ENCODE peak calls at places on chromosomes 7 and 10, in ten cellular contexts. T, U, A, G, Q, Z, F, I, J and H are unnamed samples.

GRCh38 chr7:80183900-80184685 is 49.5 kb downstream of the GNAI1 start:
- DNase-seq in T (no peak), U (peak; percentile 13), A (no peak), G (no peak), Q (no peak), Z (no peak), F (no peak), I (no peak), J (no peak), H (no peak)

GRCh38 chr10:122640921-122641320 is 58.7 kb downstream of the C10orf120 start:
- DNase-seq in T (no peak), U (no peak), A (no peak), G (no peak), Q (no peak), Z (no peak), F (no peak), I (no peak), J (no peak), H (no peak)

GRCh38 chr7:47389923-47390630 is 191.8 kb downstream of the TNS3 start:
- DNase-seq in T (no peak), U (no peak), A (no peak), G (no peak), Q (no peak), Z (no peak), F (no peak), I (no peak), J (no peak), H (no peak)

GRCh38 chr7:148622887-148623585 is 32.5 kb downstream of the C7orf33 start:
- DNase-seq in T (no peak), U (no peak), A (no peak), G (no peak), Q (no peak), Z (peak; percentile 88), F (no peak), I (no peak), J (no peak), H (no peak)

GRCh38 chr7:85719981-85720963 is 533.4 kb upstream of the SEMA3D start:
- DNase-seq in T (no peak), U (peak; percentile 45), A (no peak), G (peak; percentile 77), Q (no peak), Z (peak; percentile 24), F (no peak), I (no peak), J (no peak), H (peak; percentile 77)

GRCh38 chr10:70759769-70760168 is 25.4 kb downstream of the TBATA start:
- DNase-seq in T (no peak), U (no peak), A (no peak), G (no peak), Q (no peak), Z (no peak), F (no peak), I (peak; percentile 6), J (no peak), H (peak; percentile 11)

GRCh38 chr10:110006358-110007170 is 1.2 kb upstream of the ADD3 start:
- DNase-seq in T (peak; percentile 68), U (peak; percentile 72), A (peak; percentile 1), G (no peak), Q (no peak), Z (no peak), F (peak; percentile 86), I (no peak), J (peak; percentile 81), H (peak; percentile 24)

GRCh38 chr10:122476034-122476695 is 14.8 kb downstream of the HTRA1 start:
- DNase-seq in T (no peak), U (no peak), A (no peak), G (no peak), Q (no peak), Z (no peak), F (peak; percentile 40), I (no peak), J (no peak), H (peak; percentile 77)

GRCh38 chr10:119409906-119410305 is 132.6 kb downstream of the RGS10 start:
- DNase-seq in T (peak; percentile 92), U (no peak), A (no peak), G (no peak), Q (no peak), Z (no peak), F (no peak), I (no peak), J (peak; percentile 87), H (no peak)

GRCh38 chr7:16586081-16586874 is 59.3 kb downstream of the ANKMY2 start:
- DNase-seq in T (peak; percentile 41), U (no peak), A (no peak), G (no peak), Q (no peak), Z (no peak), F (no peak), I (no peak), J (no peak), H (no peak)

GRCh38 chr10:98373260-98373659 is 41.7 kb downstream of the PYROXD2 start:
- DNase-seq in T (no peak), U (no peak), A (no peak), G (no peak), Q (no peak), Z (no peak), F (no peak), I (no peak), J (no peak), H (no peak)

GRCh38 chr7:131027287-131027773 is 293.3 kb upstream of the KLF14 start:
- DNase-seq in T (peak; percentile 52), U (peak; percentile 45), A (no peak), G (peak; percentile 93), Q (no peak), Z (no peak), F (no peak), I (no peak), J (peak; percentile 74), H (peak; percentile 63)

GRCh38 chr7:127974611-127975010 is 56.6 kb downstream of the LRRC4 start:
- DNase-seq in T (no peak), U (no peak), A (no peak), G (no peak), Q (no peak), Z (no peak), F (no peak), I (no peak), J (no peak), H (no peak)

GRCh38 chr7:108455524-108455832 is 758 bp downstream of the NRCAM start:
- DNase-seq in T (no peak), U (no peak), A (no peak), G (no peak), Q (no peak), Z (peak; percentile 58), F (no peak), I (no peak), J (no peak), H (no peak)

GRCh38 chr10:70508912-70509366 is 30.4 kb downstream of the PALD1 start:
- DNase-seq in T (peak; percentile 77), U (no peak), A (no peak), G (no peak), Q (no peak), Z (peak; percentile 30), F (peak; percentile 78), I (no peak), J (peak; percentile 65), H (no peak)